ENCODE peak calls at places on chromosomes 13 and 19, in five cellular contexts. G, D, E, M and N are unnamed samples.

GRCh38 chr13:98384739-98385138 is 192.2 kb downstream of the STK24 start:
- DNase-seq in G (no peak), D (no peak), E (no peak), M (no peak), N (no peak)

GRCh38 chr19:56091066-56091490 is 30.0 kb downstream of the ZNF787 start:
- DNase-seq in G (no peak), D (no peak), E (no peak), M (no peak), N (no peak)

GRCh38 chr19:46221981-46222610 is 7.4 kb upstream of the IGFL1 start:
- DNase-seq in G (no peak), D (no peak), E (no peak), M (no peak), N (no peak)

GRCh38 chr19:2049741-2050348 is 1.2 kb downstream of the MKNK2 start:
- DNase-seq in G (no peak), D (no peak), E (peak; percentile 62), M (peak; percentile 71), N (no peak)

GRCh38 chr13:91236942-91237341 is 110.5 kb upstream of the MIR17HG start:
- DNase-seq in G (no peak), D (no peak), E (no peak), M (no peak), N (no peak)

GRCh38 chr13:98495627-98496238 is 81.2 kb downstream of the STK24 start:
- DNase-seq in G (no peak), D (no peak), E (no peak), M (peak; percentile 53), N (no peak)

GRCh38 chr13:49532593-49532992 is 36.8 kb downstream of the PHF11 start:
- DNase-seq in G (no peak), D (no peak), E (no peak), M (no peak), N (no peak)

GRCh38 chr19:52188822-52189744 is 769 bp upstream of the PPP2R1A start:
- DNase-seq in G (peak; percentile 25), D (no peak), E (no peak), M (peak; percentile 59), N (no peak)

GRCh38 chr13:41054212-41054877 is 7.0 kb upstream of the WBP4 start:
- DNase-seq in G (no peak), D (no peak), E (peak; percentile 68), M (peak; percentile 41), N (no peak)

GRCh38 chr19:10009269-10009665 is 1.0 kb downstream of the COL5A3 start:
- DNase-seq in G (no peak), D (no peak), E (peak; percentile 64), M (peak; percentile 60), N (no peak)

GRCh38 chr13:43879323-43880181 is at the start of the genes CCDC122 and LACC1:
- DNase-seq in G (no peak), D (no peak), E (no peak), M (peak; percentile 92), N (no peak)

GRCh38 chr13:60090579-60090978 is 73.1 kb downstream of the DIAPH3 start:
- DNase-seq in G (no peak), D (no peak), E (no peak), M (no peak), N (no peak)

GRCh38 chr13:60094385-60095088 is 69.2 kb downstream of the DIAPH3 start:
- DNase-seq in G (no peak), D (no peak), E (no peak), M (no peak), N (no peak)

GRCh38 chr13:60095300-60095699 is 68.4 kb downstream of the DIAPH3 start:
- DNase-seq in G (no peak), D (no peak), E (peak; percentile 8), M (no peak), N (no peak)

GRCh38 chr13:60091573-60091972 is 72.2 kb downstream of the DIAPH3 start:
- DNase-seq in G (no peak), D (no peak), E (no peak), M (no peak), N (no peak)
- TF ChIP-seq CTCF in G (no peak), D (peak; percentile 14), E (no peak), M (peak; percentile 23), N (peak; percentile 11)

GRCh38 chr19:48506138-48506733 is 5.4 kb downstream of the LMTK3 start:
- DNase-seq in G (no peak), D (no peak), E (peak; percentile 75), M (peak; percentile 70), N (no peak)
- TF ChIP-seq SIN3A in G (no peak), D (no peak), E (no peak), M (no peak), N (no peak)

GRCh38 chr19:24166055-24166454 is 79.1 kb downstream of the ZNF254 start:
- DNase-seq in G (no peak), D (no peak), E (no peak), M (no peak), N (no peak)
- TF ChIP-seq CTCF in G (no peak), D (no peak), E (no peak), M (no peak), N (no peak)

DNA sequence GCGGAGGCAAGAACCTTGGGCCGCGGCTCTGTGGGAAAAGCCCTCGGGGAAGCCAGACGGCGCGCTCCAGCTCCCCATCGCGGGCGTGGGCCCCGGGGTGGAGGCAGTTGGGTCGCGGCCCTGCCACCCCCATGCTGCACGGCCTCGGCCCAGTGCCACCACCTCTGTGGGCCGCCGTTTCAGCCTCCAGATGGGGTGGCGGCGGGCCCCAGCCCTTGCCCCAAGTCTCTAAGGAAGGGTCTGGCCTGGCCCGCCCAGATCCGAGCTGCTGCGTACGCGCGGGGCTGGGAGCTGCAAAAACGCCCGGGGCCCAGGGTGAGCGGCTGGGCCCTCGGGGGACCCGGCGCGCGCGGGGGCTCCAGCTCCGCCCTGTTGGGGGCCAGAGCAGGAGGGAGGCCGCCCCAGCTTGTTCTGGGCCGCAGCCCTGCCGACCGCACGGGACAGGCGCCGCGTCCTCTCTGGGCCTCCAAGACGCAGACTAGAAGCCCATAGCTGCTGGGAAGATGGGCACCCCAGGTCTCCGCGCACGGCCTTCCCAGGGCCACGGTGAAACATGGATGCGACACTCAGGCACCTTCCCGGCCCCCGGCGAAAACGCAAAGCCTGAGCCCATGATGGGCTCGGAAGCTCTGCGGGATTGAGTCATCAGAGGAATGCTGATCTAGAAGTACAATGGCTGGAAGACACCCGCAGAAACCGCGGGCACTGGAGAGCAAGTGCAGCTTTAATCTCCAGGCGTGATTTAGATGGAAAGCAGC is 110.1 kb downstream of the KCTD15 start:
- DNase-seq in G (no peak), D (no peak), E (no peak), M (no peak), N (no peak)
- TF ChIP-seq SIN3A in G (no peak), D (no peak), E (no peak), M (no peak), N (no peak)

DNA sequence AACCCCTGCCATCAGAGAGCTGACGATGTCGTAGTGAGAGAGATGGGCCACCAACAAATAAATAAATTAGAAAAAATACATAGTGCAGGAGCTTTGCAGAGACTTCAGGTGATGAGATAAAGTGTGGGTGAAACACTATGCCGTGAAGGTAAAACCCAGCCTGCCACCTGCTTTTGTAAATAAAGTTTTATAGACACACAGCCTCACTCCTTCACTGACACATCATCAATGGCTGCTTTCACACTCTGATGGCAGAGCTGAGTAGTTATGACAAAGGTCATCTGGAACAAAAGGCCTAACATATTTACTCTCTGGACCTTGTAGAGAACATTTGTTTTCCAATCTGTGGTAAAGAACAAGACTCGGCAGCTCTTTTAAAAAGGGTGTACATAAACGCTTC is 45.0 kb downstream of the MBD3L2B start:
- DNase-seq in G (no peak), D (no peak), E (no peak), M (no peak), N (no peak)
- TF ChIP-seq CTCF in G (no peak), D (no peak), E (no peak), M (no peak), N (no peak)

DNA sequence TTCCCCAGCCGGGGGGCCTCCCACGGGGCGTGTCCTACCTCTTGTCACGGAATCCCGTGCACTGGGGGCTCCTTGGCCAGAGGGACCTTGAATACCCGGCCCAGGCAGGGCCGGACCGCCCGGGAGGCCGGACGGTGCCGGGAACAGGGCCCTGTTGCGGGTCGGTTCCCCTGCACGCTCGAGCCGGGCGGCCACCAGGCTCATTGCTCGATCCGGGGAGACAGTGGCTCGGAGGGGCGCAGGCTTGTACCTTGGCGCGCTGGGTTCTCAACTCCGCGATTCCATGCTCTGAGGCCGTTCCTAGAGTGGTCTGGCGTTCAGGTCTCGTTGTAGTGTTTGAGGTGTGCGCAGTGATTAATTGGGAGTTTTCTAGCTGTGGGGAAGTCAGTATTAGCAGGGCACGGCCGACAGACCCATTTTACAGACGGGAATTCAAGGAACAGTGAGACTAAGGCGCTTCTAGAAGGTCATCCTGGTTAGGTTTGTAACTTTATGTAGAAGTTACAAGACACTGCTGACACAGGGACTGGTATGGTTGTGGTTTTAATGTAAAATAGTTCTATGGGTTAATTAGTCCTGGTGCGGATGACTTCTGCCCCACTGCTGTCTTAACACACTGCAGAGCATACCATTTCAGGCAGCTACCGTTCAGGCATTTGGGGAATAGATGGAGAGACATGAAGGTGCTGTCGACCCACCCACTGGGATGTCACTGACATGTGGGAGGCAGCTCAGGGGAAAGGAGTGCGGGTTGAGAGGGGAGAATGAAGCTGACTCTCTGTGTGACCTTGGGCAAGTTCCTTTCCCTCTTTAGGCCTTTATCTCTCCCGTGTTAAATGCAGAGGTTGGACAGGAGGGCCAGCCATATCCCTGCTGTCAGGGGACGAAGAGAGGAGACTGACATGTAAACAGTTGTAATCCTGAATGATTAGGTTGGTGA is 590 bp downstream of the CLPTM1 start:
- DNase-seq in G (no peak), D (no peak), E (peak; percentile 58), M (no peak), N (no peak)
- TF ChIP-seq SIN3A in G (no peak), D (no peak), E (peak; percentile 25), M (no peak), N (no peak)

DNA sequence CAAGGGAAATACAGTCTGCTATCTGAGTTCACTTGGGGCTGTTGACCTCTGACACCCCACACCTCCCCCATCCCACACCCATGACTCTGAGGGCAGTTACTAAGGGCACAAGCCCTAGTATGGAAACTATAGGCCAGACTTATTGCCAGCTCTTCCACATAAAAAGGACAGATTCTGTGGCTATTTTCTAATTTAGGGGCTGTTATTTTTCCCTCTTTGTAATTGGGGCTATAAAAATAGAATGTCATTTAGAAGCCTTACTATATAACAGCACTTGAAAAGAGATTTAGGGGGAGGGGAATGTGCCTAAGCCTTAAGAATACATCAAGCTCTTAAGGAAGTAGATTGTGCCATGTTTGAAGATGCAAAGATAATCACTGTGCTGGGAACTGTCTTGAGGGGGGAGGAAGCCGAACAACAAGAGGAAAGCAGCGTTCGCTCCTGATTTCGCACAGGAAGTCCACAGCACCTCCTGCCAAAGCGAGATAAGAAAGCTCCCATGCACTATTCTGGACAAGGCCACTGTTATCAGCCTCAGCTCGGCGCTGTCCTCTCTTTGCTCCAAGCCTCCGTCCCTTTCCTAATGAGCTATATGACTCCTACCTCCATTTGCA is 86.6 kb downstream of the FLT1 start:
- DNase-seq in G (no peak), D (no peak), E (peak; percentile 96), M (no peak), N (no peak)
- TF ChIP-seq CTCF in G (no peak), D (no peak), E (peak; percentile 26), M (no peak), N (no peak)

DNA sequence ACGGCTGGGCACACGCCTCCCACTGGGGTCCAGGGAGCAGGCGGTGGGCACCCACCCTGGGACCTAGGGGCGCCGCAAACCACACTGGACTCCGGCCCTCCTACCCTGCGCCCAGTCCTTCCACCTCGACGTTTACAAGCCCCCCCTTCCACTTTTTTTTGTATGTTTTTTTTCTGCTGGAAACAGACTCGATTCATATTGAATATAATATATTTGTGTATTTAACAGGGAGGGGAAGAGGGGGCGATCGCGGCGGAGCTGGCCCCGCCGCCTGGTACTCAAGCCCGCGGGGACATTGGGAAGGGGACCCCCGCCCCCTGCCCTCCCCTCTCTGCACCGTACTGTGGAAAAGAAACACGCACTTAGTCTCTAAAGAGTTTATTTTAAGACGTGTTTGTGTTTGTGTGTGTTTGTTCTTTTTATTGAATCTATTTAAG is 1.6 kb downstream of the JUNB start:
- DNase-seq in G (no peak), D (no peak), E (peak; percentile 19), M (no peak), N (no peak)
- TF ChIP-seq SIN3A in G (no peak), D (no peak), E (no peak), M (no peak), N (no peak)

GRCh38 chr13:78298657-78299056 is 304.7 kb downstream of the POU4F1 start:
- DNase-seq in G (no peak), D (no peak), E (no peak), M (no peak), N (no peak)
- TF ChIP-seq CTCF in G (no peak), D (no peak), E (no peak), M (no peak), N (no peak)